ENCODE peak calls at places on chromosomes 5 and 9, in ten cellular contexts. F is CD8-positive, alpha-beta memory T cell; O is tibial nerve; T is colonic mucosa; J is left lung; M is heart right ventricle; Z is astrocyte; Q is sigmoid colon; Y is fibroblast of lung; P is BJ. B is an unnamed sample. For H3K36me3, the result is how much of the 10 kb centered on the place peaks cover.

GRCh38 chr9:6055213-6055612 is 39.8 kb upstream of the RANBP6 start:
- DNase-seq in J (no peak), Y (peak), M (no peak), P (peak), Z (peak), F (peak), O (no peak), Q (no peak), T (peak), B (peak)

GRCh38 chr9:32524558-32525461 is 1.2 kb downstream of the RIGI start:
- DNase-seq in J (no peak), Q (no peak), M (no peak), Z (peak), T (peak), F (peak), P (no peak), O (no peak), Y (peak), B (peak)

GRCh38 chr9:76912631-76913275 is 6.8 kb upstream of the PRUNE2 start:
- DNase-seq in Z (peak), F (no peak), T (no peak), Y (peak), M (no peak), P (no peak), Q (no peak), J (no peak), O (no peak), B (peak)

GRCh38 chr9:136045595-136046554 is 49.2 kb downstream of the NACC2 start:
- DNase-seq in P (no peak), O (no peak), J (peak), Q (peak), F (no peak), T (no peak), Y (peak), M (no peak), Z (no peak), B (no peak)

GRCh38 chr9:30913331-30913730 is 1471.1 kb upstream of the ACO1 start:
- DNase-seq in M (no peak), O (no peak), T (no peak), Q (no peak), P (no peak), F (no peak), Z (no peak), J (no peak), Y (no peak), B (no peak)

GRCh38 chr5:139091439-139092156 is 106.6 kb downstream of the SIL1 start:
- DNase-seq in T (no peak), Z (no peak), P (no peak), F (no peak), Y (no peak), O (no peak), Q (no peak), J (no peak), M (no peak), B (no peak)

GRCh38 chr5:158224200-158224599 is 365.3 kb upstream of the CLINT1 start:
- DNase-seq in Z (no peak), J (no peak), Q (no peak), F (no peak), T (no peak), P (no peak), Y (no peak), M (no peak), O (no peak), B (no peak)

GRCh38 chr5:149273237-149273636 is 1.6 kb downstream of the AFAP1L1 start:
- DNase-seq in M (no peak), P (no peak), F (no peak), T (no peak), O (no peak), J (no peak), Z (no peak), Q (no peak), Y (no peak), B (no peak)

GRCh38 chr5:116130471-116130870 is 45.6 kb downstream of the COMMD10 start:
- DNase-seq in F (no peak), J (no peak), Z (peak), M (no peak), Q (no peak), O (no peak), Y (peak), P (no peak), T (no peak), B (peak)

GRCh38 chr5:172858511-172858989 is 24.5 kb downstream of the ERGIC1 start:
- DNase-seq in Q (no peak), F (no peak), P (no peak), M (no peak), J (no peak), T (peak), O (no peak), Z (no peak), Y (no peak), B (no peak)

DNA sequence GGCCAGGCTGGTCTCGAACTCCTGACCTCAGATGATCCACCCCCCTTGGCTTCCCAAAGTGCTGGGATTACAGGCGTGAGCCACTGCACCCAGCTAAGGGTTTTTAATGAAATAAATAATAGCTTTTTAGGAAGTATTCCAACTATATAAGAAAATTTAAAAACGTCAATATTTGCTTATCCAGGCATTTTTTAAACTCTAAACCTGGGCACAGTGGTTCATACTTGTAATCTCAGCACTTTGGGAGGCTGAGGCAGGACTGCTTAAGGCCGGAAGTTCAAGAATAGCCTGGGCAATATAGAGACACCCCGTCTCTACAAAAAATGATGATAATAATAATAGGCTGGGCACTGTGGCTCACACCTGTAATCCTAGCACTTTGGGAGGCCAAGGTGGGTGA is 14.2 kb downstream of the SKP1 start:
- DNase-seq in M (no peak), Z (no peak), F (no peak), Y (no peak), O (no peak), J (no peak), P (no peak), T (no peak), Q (no peak), B (no peak)
- H3K36me3 ChIP-seq in M (half or more), Z (half or more), F (half or more), Y (under half), O (under half), J (half or more), P (under half), T (under half), Q (half or more), B (under half)

DNA sequence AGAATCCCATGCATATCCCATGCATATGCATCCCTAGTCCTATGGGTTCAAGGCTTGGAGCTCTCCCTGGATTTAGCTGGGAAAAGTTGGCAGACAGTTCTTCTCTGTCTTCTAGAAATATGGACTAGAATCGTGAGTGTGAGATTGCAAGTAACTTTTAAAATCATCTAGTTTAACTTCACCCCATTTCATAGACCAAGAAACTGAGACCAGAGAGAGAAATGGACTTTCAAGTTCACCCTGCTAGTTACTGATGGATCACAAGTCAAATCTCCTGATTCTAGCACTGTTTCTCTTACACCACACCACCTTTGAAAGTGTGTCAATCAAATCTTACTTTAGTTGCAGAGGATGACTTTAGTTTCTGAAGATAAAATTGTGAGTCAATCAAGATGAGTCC is 13.4 kb downstream of the TGFBI start:
- DNase-seq in Y (no peak), T (no peak), F (no peak), M (no peak), Z (no peak), O (no peak), Q (no peak), J (no peak), P (no peak), B (no peak)
- H3K36me3 ChIP-seq in Y (under half), T (under half), F (under half), M (under half), Z (half or more), O (under half), Q (under half), J (under half), P (under half), B (under half)

DNA sequence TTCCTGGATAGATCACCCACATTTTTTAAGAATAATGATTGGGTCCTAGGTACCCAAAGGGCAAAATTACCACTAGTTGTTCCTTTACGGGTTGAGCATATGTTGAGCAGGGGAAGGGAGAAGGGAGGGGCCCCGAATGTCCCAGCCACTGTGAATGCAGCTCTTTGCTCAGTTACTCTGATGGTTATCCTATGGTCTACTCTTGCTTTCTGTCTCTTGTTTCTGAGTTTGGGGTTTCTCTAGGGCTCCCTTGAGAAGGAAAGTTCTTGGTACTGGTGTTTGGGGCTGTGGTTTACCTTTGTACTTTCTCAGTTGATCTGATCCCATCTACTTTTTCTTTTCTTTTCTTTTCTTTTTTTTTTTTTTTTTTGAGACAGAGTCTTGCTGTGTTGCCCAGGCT is 55.6 kb downstream of the ALG2 start:
- DNase-seq in T (no peak), Q (no peak), P (no peak), Z (no peak), M (no peak), O (no peak), Y (no peak), F (peak), J (no peak), B (no peak)
- H3K36me3 ChIP-seq in T (under half), Q (under half), P (under half), Z (under half), M (under half), O (under half), Y (under half), F (under half), J (under half), B (under half)

GRCh38 chr5:73391441-73391871 is 57.1 kb downstream of the FOXD1 start:
- DNase-seq in O (no peak), F (no peak), P (no peak), Y (peak), M (no peak), J (no peak), Z (peak), Q (no peak), T (no peak), B (no peak)
- H3K36me3 ChIP-seq in O (under half), F (under half), P (under half), Y (under half), M (under half), J (under half), Z (under half), Q (under half), T (under half), B (under half)

GRCh38 chr5:65024681-65025080 is 256.0 kb downstream of the CWC27 start:
- DNase-seq in Z (no peak), M (no peak), T (no peak), P (no peak), Q (no peak), J (no peak), F (no peak), O (no peak), Y (no peak), B (no peak)
- H3K36me3 ChIP-seq in Z (under half), M (under half), T (under half), P (under half), Q (under half), J (under half), F (under half), O (under half), Y (under half), B (under half)

GRCh38 chr9:106981396-106982287 is 118.7 kb downstream of the ZNF462 start:
- DNase-seq in Q (no peak), F (no peak), Y (no peak), T (no peak), O (no peak), Z (no peak), M (no peak), P (no peak), J (no peak), B (no peak)
- H3K36me3 ChIP-seq in Q (half or more), F (under half), Y (under half), T (under half), O (under half), Z (under half), M (under half), P (under half), J (under half), B (under half)

GRCh38 chr5:909086-909485 is 16.4 kb downstream of the TRIP13 start:
- DNase-seq in T (no peak), Y (no peak), O (no peak), M (no peak), F (no peak), J (no peak), P (no peak), Q (no peak), Z (no peak), B (peak)
- H3K36me3 ChIP-seq in T (under half), Y (under half), O (under half), M (under half), F (under half), J (under half), P (under half), Q (under half), Z (under half), B (under half)

GRCh38 chr9:438066-438465 is 223.4 kb downstream of the DOCK8 start:
- DNase-seq in O (no peak), Q (no peak), P (no peak), Y (peak), M (no peak), T (no peak), J (no peak), Z (no peak), F (no peak), B (no peak)
- H3K36me3 ChIP-seq in O (under half), Q (under half), P (under half), Y (under half), M (under half), T (under half), J (half or more), Z (under half), F (half or more), B (under half)

GRCh38 chr9:98008764-98009163 is 25.6 kb downstream of the ANP32B start:
- DNase-seq in T (no peak), Y (no peak), J (no peak), Q (no peak), O (no peak), F (no peak), P (no peak), Z (no peak), M (no peak), B (no peak)

GRCh38 chr9:98009437-98009836 is 26.3 kb downstream of the ANP32B start:
- DNase-seq in T (no peak), F (no peak), J (no peak), Z (no peak), P (no peak), Q (no peak), M (no peak), Y (no peak), O (no peak), B (no peak)

GRCh38 chr9:98011122-98011521 is 28.0 kb downstream of the ANP32B start:
- DNase-seq in M (no peak), Z (no peak), Q (no peak), P (no peak), F (no peak), Y (no peak), T (no peak), J (no peak), O (no peak), B (no peak)

GRCh38 chr9:98010450-98010849 is 27.3 kb downstream of the ANP32B start:
- DNase-seq in F (no peak), Z (peak), T (peak), M (no peak), Y (peak), Q (no peak), O (no peak), P (no peak), J (no peak), B (peak)

GRCh38 chr9:98009926-98010325 is 26.8 kb downstream of the ANP32B start:
- DNase-seq in Y (peak), P (peak), J (no peak), M (no peak), F (no peak), Z (peak), O (no peak), Q (no peak), T (no peak), B (no peak)
- H3K36me3 ChIP-seq in Y (under half), P (under half), J (half or more), M (under half), F (half or more), Z (under half), O (under half), Q (half or more), T (under half), B (under half)

DNA sequence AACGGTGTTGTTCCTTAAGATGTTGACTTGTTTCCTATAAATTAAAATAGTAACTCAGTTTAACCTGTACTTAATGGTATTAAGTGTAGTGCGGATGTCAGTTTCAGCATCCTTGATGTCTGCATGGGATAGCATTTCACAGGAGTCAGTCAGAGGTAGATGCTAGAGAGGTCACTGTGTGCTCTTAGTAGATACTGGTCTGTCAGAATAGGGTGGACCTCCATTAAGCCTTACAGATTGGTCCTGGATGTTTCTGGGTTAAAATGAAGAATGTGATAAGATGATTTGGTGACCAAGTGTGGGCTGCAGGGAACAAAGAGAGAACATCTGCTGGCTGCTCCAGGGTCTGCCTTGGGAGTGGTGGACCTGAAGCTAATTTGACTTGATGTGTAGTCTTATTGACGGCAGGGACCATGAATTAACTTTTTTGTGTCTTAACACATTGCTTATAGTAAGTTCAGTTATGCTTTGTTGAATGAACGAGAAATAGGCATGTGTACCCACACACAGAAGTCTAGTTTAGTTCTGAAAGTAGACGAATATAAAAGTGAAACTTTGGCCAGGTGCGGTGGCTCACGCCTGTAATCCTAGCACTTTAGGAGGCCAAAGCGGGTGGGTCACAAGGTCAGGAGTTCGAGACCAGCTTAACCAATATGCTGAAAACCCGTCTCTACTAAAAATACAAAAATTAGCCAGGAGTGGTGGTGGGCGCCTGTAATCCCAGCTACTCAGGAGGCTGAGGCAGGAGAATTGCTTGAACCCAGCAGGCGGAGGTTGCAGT is 12.5 kb downstream of the RAB24 start:
- DNase-seq in F (no peak), Y (no peak), Z (no peak), Q (no peak), P (no peak), J (no peak), T (no peak), O (no peak), M (no peak), B (no peak)
- H3K36me3 ChIP-seq in F (half or more), Y (under half), Z (half or more), Q (half or more), P (under half), J (half or more), T (under half), O (under half), M (half or more), B (under half)

B was measured in bronchial epithelial cell.